ENCODE peak calls at places on chromosome 7, in seven cellular contexts. A is pancreas, G is body of pancreas, X is mammary epithelial cell, E is mesendoderm, U is sigmoid colon, C is right atrium auricular region. W is an unnamed sample.

GRCh38 chr7:132755538-132756481 is 179.5 kb upstream of the PLXNA4 start:
- DNase-seq in E (no peak), X (peak; percentile 7), C (no peak), G (peak; percentile 18), U (no peak), A (no peak), W (no peak)

GRCh38 chr7:77348371-77348813 is 67.8 kb downstream of the GSAP start:
- DNase-seq in C (no peak), U (peak; percentile 78), A (no peak), X (peak; percentile 73), E (peak; percentile 28), G (peak; percentile 24), W (no peak)

GRCh38 chr7:42345478-42346299 is 108.7 kb upstream of the GLI3 start:
- DNase-seq in X (no peak), U (no peak), A (no peak), C (no peak), G (no peak), E (no peak), W (no peak)

GRCh38 chr7:113710310-113711106 is 208.3 kb downstream of the PPP1R3A start:
- DNase-seq in E (peak; percentile 93), C (peak; percentile 64), G (peak; percentile 41), A (no peak), X (peak; percentile 72), U (no peak), W (peak; percentile 76)

GRCh38 chr7:71145906-71146901 is 14.3 kb downstream of the GALNT17 start:
- DNase-seq in G (no peak), C (no peak), A (no peak), X (no peak), U (no peak), E (peak; percentile 85), W (no peak)

GRCh38 chr7:129434846-129435318 is 650 bp downstream of the STRIP2 start:
- DNase-seq in E (peak; percentile 49), A (peak; percentile 58), C (no peak), U (no peak), G (peak; percentile 15), X (peak; percentile 12), W (no peak)

GRCh38 chr7:37510043-37510634 is 61.5 kb upstream of the ELMO1 start:
- DNase-seq in G (no peak), X (no peak), E (peak; percentile 26), A (no peak), U (no peak), C (no peak), W (no peak)

GRCh38 chr7:70660154-70660818 is 471.7 kb upstream of the GALNT17 start:
- DNase-seq in X (no peak), G (no peak), U (no peak), A (no peak), C (no peak), E (no peak), W (no peak)

GRCh38 chr7:124032369-124033092 is at the start of gene TMEM229A:
- DNase-seq in X (peak; percentile 35), G (peak; percentile 41), E (peak; percentile 86), A (peak; percentile 74), C (no peak), U (peak; percentile 61), W (peak; percentile 57)

GRCh38 chr7:100604078-100604975 is 2.2 kb downstream of the PCOLCE start:
- DNase-seq in C (peak; percentile 82), A (peak; percentile 90), X (peak; percentile 42), U (peak; percentile 93), G (peak; percentile 71), E (peak; percentile 84), W (peak; percentile 86)

GRCh38 chr7:69756235-69756634 is 158.0 kb downstream of the AUTS2 start:
- DNase-seq in G (no peak), C (no peak), U (no peak), E (peak; percentile 75), X (no peak), A (no peak), W (no peak)

GRCh38 chr7:46054290-46054689 is 133.2 kb upstream of the IGFBP3 start:
- DNase-seq in X (no peak), A (no peak), U (no peak), G (no peak), E (no peak), C (no peak), W (no peak)

GRCh38 chr7:110442386-110442837 is 648.5 kb upstream of the LRRN3 start:
- DNase-seq in C (no peak), G (peak; percentile 44), E (peak; percentile 89), X (peak; percentile 40), A (no peak), U (no peak), W (peak; percentile 62)

GRCh38 chr7:136400877-136401276 is 423.7 kb upstream of the MTPN start:
- DNase-seq in A (no peak), U (no peak), E (no peak), X (no peak), G (no peak), C (no peak), W (no peak)

GRCh38 chr7:33757563-33758165 is 147.7 kb upstream of the BMPER start:
- DNase-seq in A (no peak), X (peak; percentile 10), G (peak; percentile 35), C (no peak), U (no peak), E (no peak), W (no peak)

GRCh38 chr7:45268013-45268412 is 110.4 kb downstream of the RAMP3 start:
- DNase-seq in X (no peak), U (no peak), A (no peak), E (no peak), C (no peak), G (no peak), W (no peak)

GRCh38 chr7:37438879-37439278 is 9.8 kb downstream of the ELMO1 start:
- DNase-seq in U (no peak), G (no peak), C (no peak), A (no peak), X (no peak), E (no peak), W (no peak)

GRCh38 chr7:133253522-133253882 is 624 bp downstream of the EXOC4 start:
- DNase-seq in X (peak; percentile 20), C (no peak), G (peak; percentile 21), U (no peak), E (no peak), A (no peak), W (no peak)

GRCh38 chr7:134703781-134704180 is 57.1 kb downstream of the BPGM start:
- DNase-seq in G (no peak), U (peak; percentile 70), X (no peak), E (peak; percentile 56), A (no peak), C (no peak), W (peak; percentile 25)

GRCh38 chr7:69663911-69664310 is 65.6 kb downstream of the AUTS2 start:
- DNase-seq in X (no peak), E (no peak), G (no peak), A (no peak), U (no peak), C (no peak), W (no peak)

GRCh38 chr7:113125728-113126127 is 7.4 kb upstream of the SMIM30 start:
- DNase-seq in C (no peak), X (no peak), A (no peak), U (no peak), E (no peak), G (no peak), W (no peak)

GRCh38 chr7:117132385-117133120 is 179.3 kb downstream of the ST7 start:
- DNase-seq in U (no peak), E (no peak), C (no peak), G (no peak), A (no peak), X (peak; percentile 90), W (no peak)

GRCh38 chr7:129188892-129189660 is 643 bp downstream of the SMO start:
- DNase-seq in A (peak; percentile 80), E (peak; percentile 35), C (no peak), X (peak; percentile 10), U (peak; percentile 69), G (peak; percentile 30), W (no peak)

GRCh38 chr7:79317728-79318127 is 135.7 kb downstream of the MAGI2 start:
- DNase-seq in X (peak; percentile 81), A (no peak), C (no peak), G (no peak), E (peak; percentile 92), U (no peak), W (peak; percentile 29)

GRCh38 chr7:77685219-77685618 is 11.0 kb upstream of the RSBN1L start:
- DNase-seq in G (peak; percentile 43), A (no peak), X (peak; percentile 31), U (no peak), E (peak; percentile 77), C (no peak), W (no peak)

GRCh38 chr7:143360788-143361551 is 1.5 kb downstream of the FAM131B start:
- DNase-seq in E (no peak), G (no peak), X (no peak), U (peak; percentile 64), A (no peak), C (no peak), W (peak; percentile 31)
- H3K4me1 ChIP-seq in E (peaks cover 2% of the 10 kb centered on the region), G (peaks cover 15% of the 10 kb centered on the region), X (peaks cover 4% of the 10 kb centered on the region), U (no peaks in the 10 kb centered on the region), A (no peaks in the 10 kb centered on the region), C (peaks cover 15% of the 10 kb centered on the region), W (no peaks in the 10 kb centered on the region)

GRCh38 chr7:56030340-56030739 is 20.9 kb downstream of the PSPH start:
- DNase-seq in U (no peak), X (no peak), E (no peak), C (no peak), G (no peak), A (no peak), W (no peak)

GRCh38 chr7:56023500-56023899 is 27.7 kb downstream of the PSPH start:
- DNase-seq in G (no peak), A (no peak), E (no peak), U (no peak), C (no peak), X (no peak), W (no peak)

GRCh38 chr7:56028942-56029630 is 22.2 kb downstream of the PSPH start:
- DNase-seq in E (no peak), A (no peak), G (no peak), X (no peak), U (no peak), C (no peak), W (peak; percentile 69)

DNA sequence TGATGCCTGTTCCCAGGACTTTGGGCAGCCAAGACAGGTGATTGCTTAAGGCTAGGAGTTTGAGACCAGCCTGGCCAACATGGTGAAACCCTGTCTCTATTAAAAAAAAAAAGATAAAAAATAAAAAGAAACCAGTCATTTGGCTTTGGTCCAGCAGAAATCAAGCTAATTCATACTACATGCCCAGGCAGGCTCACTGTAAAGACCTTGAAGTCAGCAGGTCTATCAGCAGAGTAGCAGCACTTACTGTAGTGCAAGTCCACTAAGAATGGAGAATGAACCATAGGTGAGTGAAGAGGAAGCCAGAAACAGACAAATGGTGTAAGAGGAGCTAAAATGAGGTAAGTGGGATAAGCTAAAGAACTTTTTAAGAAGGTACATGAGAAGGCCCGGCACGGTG is 24.7 kb downstream of the PSPH start:
- DNase-seq in C (no peak), U (no peak), G (no peak), E (no peak), X (peak; percentile 74), A (no peak), W (no peak)
- H3K36me3 ChIP-seq in C (no peaks in the 10 kb centered on the region), U (no peaks in the 10 kb centered on the region), G (no peaks in the 10 kb centered on the region), E (peaks cover 2% of the 10 kb centered on the region), X (peaks cover 20% of the 10 kb centered on the region), A (no peaks in the 10 kb centered on the region), W (peaks cover 4% of the 10 kb centered on the region)

GRCh38 chr7:27154901-27155815 is 1.3 kb downstream of the HOXA7 start:
- DNase-seq in E (no peak), U (peak; percentile 68), A (peak; percentile 43), C (no peak), G (peak; percentile 6), X (peak; percentile 84), W (no peak)
- H3K4me3 ChIP-seq in E (no peak overlapping the region), U (peak overlapping the region; percentile 65), A (no peak overlapping the region), C (no peak overlapping the region), G (no peak overlapping the region), X (peak overlapping the region; percentile 60), W (peak overlapping the region; percentile 49)

GRCh38 chr7:101936612-101937231 is 119.3 kb downstream of the CUX1 start:
- DNase-seq in A (no peak), E (peak; percentile 98), C (peak; percentile 79), G (no peak), U (peak; percentile 87), X (no peak), W (no peak)
- H3K4me1 ChIP-seq in A (no peaks in the 10 kb centered on the region), E (peaks cover 31% of the 10 kb centered on the region), C (peaks cover 51% of the 10 kb centered on the region), G (peaks cover 32% of the 10 kb centered on the region), U (no peaks in the 10 kb centered on the region), X (peaks cover 10% of the 10 kb centered on the region), W (peaks cover 47% of the 10 kb centered on the region)

W was measured in Caco-2.